ENCODE peak calls at places on chromosomes 7 and 10, in ten cellular contexts. H is HL-60; O is GM19239; B is AG04450; D is stimulated activated CD4-positive, alpha-beta T cell treated with anti-CD3 and anti-CD28 coated beads, Interleukin-1b, Interleukin-23, amount 100 ng/mL, for 24 hours; Q is T-helper 2 cell; K is transverse colon; Z is nucleus accumbens; V is aorta; S is esophagus squamous epithelium. Y is an unnamed sample.

GRCh38 chr10:3542185-3542611 is 242.8 kb downstream of the KLF6 start:
- DNase-seq in V (peak; percentile 83), Z (no peak), S (no peak), D (no peak), H (no peak), Q (no peak), B (no peak), O (no peak), K (no peak), Y (no peak)

GRCh38 chr10:114879541-114880158 is 58.1 kb downstream of the FHIP2A start:
- DNase-seq in Q (peak; percentile 9), Z (no peak), S (no peak), B (no peak), V (no peak), D (peak; percentile 21), O (peak; percentile 28), K (peak; percentile 18), H (peak; percentile 47), Y (no peak)

GRCh38 chr7:107016312-107016711 is 28.2 kb upstream of the PRKAR2B start:
- DNase-seq in D (no peak), H (no peak), B (no peak), K (no peak), Z (no peak), Q (no peak), S (no peak), V (no peak), O (no peak), Y (no peak)

GRCh38 chr10:118873738-118874105 is 119.0 kb upstream of the CACUL1 start:
- DNase-seq in H (no peak), Z (no peak), S (no peak), Q (no peak), B (no peak), D (no peak), K (no peak), O (no peak), V (no peak), Y (no peak)

GRCh38 chr10:116613486-116613885 is 7.3 kb upstream of the PNLIPRP2 start:
- DNase-seq in K (no peak), Z (no peak), H (no peak), Q (no peak), B (no peak), S (no peak), D (no peak), V (no peak), O (no peak), Y (no peak)

GRCh38 chr7:132516042-132516840 is 60.0 kb downstream of the PLXNA4 start:
- DNase-seq in V (no peak), D (no peak), Q (no peak), Z (no peak), S (no peak), H (no peak), O (no peak), B (no peak), K (no peak), Y (no peak)

GRCh38 chr10:121935702-121936101 is 7.9 kb upstream of the ATE1 start:
- DNase-seq in Z (no peak), D (no peak), O (no peak), K (peak; percentile 76), Q (no peak), V (no peak), S (no peak), H (peak; percentile 75), B (no peak), Y (no peak)

GRCh38 chr7:142412551-142413193 is 154.8 kb upstream of the PRSS58 start:
- DNase-seq in S (no peak), H (peak; percentile 56), D (peak; percentile 21), O (peak; percentile 36), K (no peak), B (no peak), Z (no peak), V (no peak), Q (peak; percentile 11), Y (peak; percentile 21)

GRCh38 chr7:598899-599298 is 79.3 kb upstream of the PDGFA start:
- DNase-seq in D (no peak), S (no peak), Z (no peak), O (no peak), K (no peak), V (peak; percentile 73), H (no peak), B (no peak), Q (no peak), Y (no peak)

GRCh38 chr7:6556196-6556595 is 4.9 kb upstream of the GRID2IP start:
- DNase-seq in Q (no peak), K (peak; percentile 17), Z (no peak), S (no peak), H (no peak), D (no peak), V (no peak), B (no peak), O (no peak), Y (no peak)

GRCh38 chr10:76086571-76087260 is 655.3 kb downstream of the LRMDA start:
- DNase-seq in S (no peak), V (peak; percentile 74), Q (no peak), O (peak; percentile 13), D (no peak), H (peak; percentile 21), Z (no peak), B (peak; percentile 18), K (peak; percentile 76), Y (no peak)

GRCh38 chr7:4726051-4726450 is 44.0 kb downstream of the FOXK1 start:
- DNase-seq in H (no peak), B (no peak), D (no peak), S (no peak), Q (no peak), K (no peak), V (no peak), Z (no peak), O (no peak), Y (no peak)

GRCh38 chr10:90435296-90435695 is 422.5 kb downstream of the HTR7 start:
- DNase-seq in S (no peak), D (no peak), V (no peak), B (no peak), H (no peak), Z (no peak), K (no peak), O (no peak), Q (no peak), Y (no peak)

GRCh38 chr10:131881104-131881880 is 19.5 kb upstream of the PPP2R2D start:
- DNase-seq in B (no peak), Z (no peak), O (no peak), H (no peak), K (no peak), Q (no peak), V (peak; percentile 38), S (no peak), D (no peak), Y (no peak)

GRCh38 chr10:84065764-84066163 is 73.5 kb upstream of the GHITM start:
- DNase-seq in Z (no peak), H (no peak), B (no peak), D (no peak), S (no peak), V (no peak), K (no peak), Q (no peak), O (no peak), Y (no peak)

GRCh38 chr7:14714161-14714728 is 188.3 kb downstream of the DGKB start:
- DNase-seq in B (no peak), D (no peak), H (no peak), Z (no peak), O (no peak), V (no peak), Q (no peak), K (no peak), S (no peak), Y (no peak)

GRCh38 chr10:114301177-114301576 is 62.1 kb downstream of the VWA2 start:
- DNase-seq in D (no peak), Z (no peak), B (no peak), S (no peak), V (peak; percentile 42), O (no peak), Q (no peak), H (no peak), K (no peak), Y (no peak)

GRCh38 chr7:121083138-121083789 is 94.8 kb downstream of the CPED1 start:
- DNase-seq in V (no peak), H (no peak), D (no peak), Z (no peak), O (no peak), S (no peak), Q (no peak), B (peak; percentile 45), K (no peak), Y (peak; percentile 4)

GRCh38 chr10:15341502-15342128 is 29.5 kb downstream of the FAM171A1 start:
- DNase-seq in B (no peak), O (no peak), Z (no peak), S (no peak), D (no peak), V (no peak), K (no peak), Q (no peak), H (no peak), Y (no peak)

GRCh38 chr10:44994752-44995530 is 5.8 kb upstream of the ZNF22 start:
- DNase-seq in K (no peak), Z (no peak), V (peak; percentile 38), H (no peak), B (no peak), D (no peak), Q (no peak), O (no peak), S (no peak), Y (no peak)

Y was measured in amniotic stem cell.